ENCODE peak calls at places on chromosomes 16 and 17, in four cellular contexts. F, T, V and C are unnamed samples.

GRCh38 chr17:19867094-19867653 is 562 bp downstream of the ULK2 start:
- DNase-seq in F (peak; percentile 71), V (peak; percentile 84), T (peak; percentile 76), C (peak; percentile 54)

GRCh38 chr16:57699899-57700298 is 5.3 kb downstream of the DRC7 start:
- DNase-seq in T (no peak), V (no peak), F (no peak), C (no peak)

GRCh38 chr16:89890200-89890599 is 16.8 kb downstream of the TCF25 start:
- DNase-seq in T (no peak), V (no peak), F (no peak), C (no peak)

GRCh38 chr16:14444979-14445810 is 184.9 kb downstream of the PARN start:
- DNase-seq in F (no peak), V (no peak), T (no peak), C (peak; percentile 6)

GRCh38 chr16:87856796-87857228 is 12.5 kb downstream of the SLC7A5 start:
- DNase-seq in T (peak; percentile 2), V (no peak), F (no peak), C (no peak)

GRCh38 chr17:76538941-76539340 is 903 bp upstream of the PRCD start:
- DNase-seq in T (no peak), V (peak; percentile 2), F (no peak), C (no peak)

GRCh38 chr16:70416748-70417616 is 21.9 kb downstream of the ST3GAL2 start:
- DNase-seq in F (no peak), V (peak; percentile 53), T (no peak), C (peak; percentile 73)

GRCh38 chr17:78933959-78934568 is 8.9 kb upstream of the TIMP2 start:
- DNase-seq in V (peak; percentile 93), T (peak; percentile 92), F (peak; percentile 96), C (no peak)

GRCh38 chr17:82302991-82303943 is 14.1 kb downstream of the CD7 start:
- DNase-seq in T (no peak), F (no peak), V (no peak), C (no peak)

GRCh38 chr16:68987734-68988457 is 117.6 kb upstream of the HAS3 start:
- DNase-seq in F (no peak), T (no peak), V (no peak), C (no peak)

GRCh38 chr17:57424777-57425188 is 168.5 kb downstream of the MSI2 start:
- DNase-seq in V (peak; percentile 79), T (no peak), F (peak; percentile 71), C (no peak)

GRCh38 chr16:87328846-87329245 is 11.7 kb upstream of the C16orf95 start:
- DNase-seq in V (no peak), F (no peak), T (no peak), C (peak; percentile 21)

GRCh38 chr16:12092347-12092882 is 115.9 kb downstream of the SNX29 start:
- DNase-seq in T (no peak), V (no peak), F (peak; percentile 47), C (no peak)

DNA sequence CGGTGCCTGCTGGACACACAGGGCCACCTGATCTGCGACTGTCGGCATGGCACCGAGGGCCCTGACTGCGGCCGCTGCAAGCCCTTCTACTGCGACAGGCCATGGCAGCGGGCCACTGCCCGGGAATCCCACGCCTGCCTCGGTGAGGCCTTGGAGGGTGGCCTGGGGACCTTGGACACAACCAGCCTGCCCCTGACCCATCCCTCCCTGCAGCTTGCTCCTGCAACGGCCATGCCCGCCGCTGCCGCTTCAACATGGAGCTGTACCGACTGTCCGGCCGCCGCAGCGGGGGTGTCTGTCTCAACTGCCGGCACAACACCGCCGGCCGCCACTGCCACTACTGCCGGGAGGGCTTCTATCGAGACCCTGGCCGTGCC is 1.4 kb downstream of the NTN3 start:
- DNase-seq in F (no peak), V (no peak), T (no peak), C (no peak)
- H3K4me2 ChIP-seq in F (no peak overlapping the region), V (peak overlapping the region; percentile 98), T (no peak overlapping the region), C (peak overlapping the region; percentile 91)

DNA sequence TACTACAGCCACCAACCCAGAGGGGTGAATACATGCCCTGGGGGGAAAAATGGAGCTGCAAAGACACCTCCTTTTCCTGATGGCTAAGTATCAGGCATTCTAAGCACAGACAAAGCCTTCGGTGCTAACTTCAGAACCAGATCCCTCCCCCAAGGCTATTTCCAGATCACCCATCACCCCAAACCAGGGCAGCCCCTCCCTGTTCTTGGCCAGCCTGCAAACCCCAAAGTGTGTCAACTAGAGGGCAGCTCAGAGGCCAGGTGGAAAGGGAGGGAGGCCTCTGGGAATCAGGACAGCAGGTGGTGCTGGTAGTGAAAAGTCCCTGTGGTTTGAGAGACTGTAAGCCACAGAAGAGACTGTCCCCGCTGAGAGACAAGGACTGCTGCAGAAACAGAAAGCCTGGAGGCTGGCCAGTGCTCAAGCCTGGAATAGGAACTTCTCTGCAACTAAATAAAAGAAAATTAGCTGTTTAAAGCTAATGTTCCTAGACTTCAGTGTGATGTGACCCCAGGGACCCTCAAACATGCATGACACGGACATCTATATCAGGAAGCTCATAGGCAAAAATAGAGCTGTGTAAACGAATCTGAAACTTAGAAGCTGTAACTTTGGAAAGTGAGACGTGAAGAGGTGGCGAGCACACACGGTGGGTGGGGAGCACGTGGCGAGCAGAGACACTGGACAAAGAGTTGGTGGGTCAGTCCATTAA is 9.1 kb downstream of the TUBG1 start:
- DNase-seq in T (peak; percentile 58), F (no peak), V (peak; percentile 64), C (peak; percentile 50)
- TF ChIP-seq CTCF in T (peak; percentile 41), F (no peak), V (peak; percentile 35), C (peak; percentile 57)

DNA sequence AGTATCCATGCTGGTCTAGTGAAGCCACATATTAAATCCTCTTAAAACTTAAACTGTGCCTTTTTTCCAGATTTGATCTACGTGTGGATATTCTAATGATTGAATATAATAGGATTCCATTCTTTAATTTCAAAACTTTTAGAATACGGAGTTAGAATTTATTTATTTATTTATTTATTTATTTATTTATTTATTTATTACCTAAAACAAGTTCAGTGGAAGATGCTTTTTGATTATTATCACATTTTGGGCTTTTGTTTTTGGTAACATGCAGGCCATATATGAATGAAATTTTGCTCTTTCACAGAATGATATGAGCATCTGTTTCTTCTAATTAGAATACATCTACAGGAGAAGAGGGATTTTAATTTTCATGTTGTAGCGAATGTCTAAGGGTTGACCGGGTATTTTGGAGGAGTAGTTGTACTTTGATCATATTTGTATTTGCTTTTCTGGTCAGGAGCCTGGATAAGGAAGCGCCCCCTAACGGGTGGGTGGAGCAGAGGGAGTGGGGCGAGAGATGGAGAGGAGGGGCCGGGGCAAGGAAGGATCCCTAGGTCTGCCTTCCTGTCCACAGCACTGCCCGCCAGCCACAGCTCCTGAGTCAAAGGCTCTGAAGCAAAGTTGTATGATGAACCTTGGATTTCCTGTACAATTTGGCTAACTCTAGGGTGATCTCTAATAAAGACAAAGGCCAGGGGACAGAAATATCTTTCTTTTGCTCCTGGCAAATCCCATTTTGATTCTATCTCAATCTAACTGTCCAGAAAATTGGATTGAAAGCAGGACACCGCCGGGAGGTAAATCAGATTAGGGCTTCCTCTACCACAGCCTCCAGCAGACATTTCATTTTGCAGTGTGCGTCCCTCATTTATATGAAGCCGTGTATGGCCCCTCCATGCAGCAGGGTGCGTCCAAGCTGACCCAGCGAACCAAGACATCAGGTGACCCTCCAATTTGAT is 149.1 kb downstream of the PRKCA start:
- DNase-seq in F (no peak), V (peak; percentile 55), T (peak; percentile 62), C (no peak)
- H3K4me2 ChIP-seq in F (no peak overlapping the region), V (no peak overlapping the region), T (peak overlapping the region; percentile 4), C (no peak overlapping the region)

GRCh38 chr17:28682655-28683054 is 20.6 kb downstream of the SUPT6H start:
- DNase-seq in T (no peak), V (no peak), F (no peak), C (no peak)

GRCh38 chr17:28686296-28686695 is 24.3 kb downstream of the SUPT6H start:
- DNase-seq in V (no peak), F (no peak), T (no peak), C (no peak)

GRCh38 chr17:28685366-28685765 is 23.4 kb downstream of the SUPT6H start:
- DNase-seq in V (no peak), F (no peak), T (no peak), C (no peak)

GRCh38 chr17:28688481-28688880 is 23.2 kb downstream of the PROCA1 start:
- DNase-seq in T (no peak), F (no peak), V (no peak), C (no peak)

DNA sequence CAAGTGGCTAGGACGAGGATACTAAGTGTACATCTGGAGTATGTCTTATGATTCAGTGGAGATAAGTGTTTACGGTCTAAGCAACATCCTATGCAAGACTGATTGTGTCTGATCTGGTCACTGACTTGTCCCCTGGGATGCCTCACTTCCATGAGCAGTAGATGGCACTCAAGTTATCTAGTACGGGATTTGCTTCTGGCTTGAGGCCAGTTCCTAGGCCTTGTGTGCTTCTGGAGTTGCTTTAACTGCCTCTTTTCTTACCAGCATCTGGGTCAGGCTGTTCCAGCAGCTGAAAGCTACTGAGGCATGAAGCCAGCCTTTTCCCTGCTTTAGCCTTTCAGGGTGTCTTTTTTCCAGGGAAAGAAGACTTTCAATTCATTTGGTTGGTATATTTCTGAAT is 23.0 kb downstream of the SUPT6H start:
- DNase-seq in F (no peak), V (peak; percentile 78), T (peak; percentile 63), C (no peak)
- TF ChIP-seq CTCF in F (no peak), V (peak; percentile 39), T (peak; percentile 58), C (no peak)

GRCh38 chr16:85605912-85606841 is 6.9 kb upstream of the GSE1 start:
- DNase-seq in V (no peak), T (no peak), F (no peak), C (no peak)

GRCh38 chr16:85607796-85608514 is 5.2 kb upstream of the GSE1 start:
- DNase-seq in V (no peak), T (no peak), F (no peak), C (peak; percentile 40)

GRCh38 chr16:85607331-85607765 is 5.8 kb upstream of the GSE1 start:
- DNase-seq in T (no peak), F (no peak), V (no peak), C (peak; percentile 85)

GRCh38 chr16:85608515-85608885 is 4.6 kb upstream of the GSE1 start:
- DNase-seq in V (no peak), T (no peak), F (no peak), C (no peak)

GRCh38 chr16:85606920-85607319 is 6.2 kb upstream of the GSE1 start:
- DNase-seq in V (no peak), T (no peak), F (no peak), C (no peak)
- H3K4me2 ChIP-seq in V (peak overlapping the region; percentile 76), T (no peak overlapping the region), F (no peak overlapping the region), C (peak overlapping the region; percentile 82)

DNA sequence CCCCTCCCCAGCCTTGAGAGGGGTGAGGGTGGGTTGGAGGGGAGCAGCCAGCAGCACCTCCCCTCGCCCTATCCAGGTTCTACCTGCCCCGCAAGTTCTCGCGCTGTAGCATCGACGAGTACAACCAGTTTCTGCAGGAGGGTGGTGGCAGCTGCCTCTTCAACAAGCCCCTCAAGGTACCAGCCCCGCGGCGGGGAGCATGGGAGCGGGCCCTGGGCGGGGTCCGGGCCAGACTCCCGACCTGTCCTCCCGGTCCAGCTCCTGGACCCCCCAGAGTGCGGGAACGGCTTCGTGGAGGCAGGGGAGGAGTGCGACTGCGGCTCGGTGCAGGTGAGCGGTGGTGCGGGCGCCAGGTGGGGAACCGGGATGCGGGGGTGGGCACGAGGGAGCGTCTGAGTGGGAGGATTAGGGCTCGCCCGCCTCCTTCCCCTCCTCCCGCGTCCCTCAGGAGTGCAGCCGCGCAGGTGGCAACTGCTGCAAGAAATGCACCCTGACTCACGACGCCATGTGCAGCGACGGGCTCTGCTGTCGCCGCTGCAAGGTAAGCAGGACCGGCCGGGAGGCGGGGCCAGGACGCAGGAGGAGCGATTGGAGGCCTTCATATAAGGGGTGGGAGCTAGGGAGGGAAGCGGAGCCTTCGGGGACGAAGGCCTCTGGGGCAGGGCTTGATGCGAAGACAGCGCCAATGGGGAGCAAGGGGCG is 16.5 kb downstream of the ADAM11 start:
- DNase-seq in V (no peak), T (peak; percentile 99), F (peak; percentile 98), C (peak; percentile 99)
- TF ChIP-seq CTCF in V (no peak), T (peak; percentile 34), F (no peak), C (peak; percentile 54)